ENCODE peak calls at places on chromosomes 13 and 19, in ten cellular contexts. W is CD4-positive, alpha-beta T cell; Y is brain microvascular endothelial cell; G is uterus; I is upper lobe of right lung; F is gastrocnemius medialis; B is CD8-positive, alpha-beta T cell; E is GM10248; X is mammary epithelial cell; J is adrenal gland. R is an unnamed sample.
A peak's percentile ranks its signal among the peaks of the same experiment; 100 is the strongest.

GRCh38 chr13:110485604-110486003 is 75.9 kb downstream of the RAB20 start:
- DNase-seq in Y (no peak), J (no peak), F (no peak), W (no peak), B (no peak), X (no peak), I (no peak), G (no peak), E (no peak), R (no peak)

GRCh38 chr13:94713556-94714182 is 1.3 kb upstream of the SOX21 start:
- DNase-seq in I (no peak), G (no peak), B (no peak), F (no peak), J (no peak), Y (no peak), W (no peak), E (no peak), X (no peak), R (no peak)

GRCh38 chr13:39329182-39329639 is 273.8 kb downstream of the LHFPL6 start:
- DNase-seq in E (no peak), Y (peak; percentile 51), G (no peak), W (no peak), B (no peak), X (no peak), I (no peak), F (no peak), J (no peak), R (no peak)

GRCh38 chr13:65843314-65843731 is 1386.8 kb downstream of the PCDH9 start:
- DNase-seq in Y (no peak), J (no peak), G (no peak), E (no peak), B (no peak), W (no peak), F (no peak), X (no peak), I (no peak), R (no peak)

GRCh38 chr13:24290280-24290932 is 19.0 kb upstream of the C1QTNF9 start:
- DNase-seq in X (no peak), E (no peak), I (no peak), J (no peak), F (no peak), G (no peak), W (no peak), Y (no peak), B (no peak), R (no peak)

GRCh38 chr13:112986946-112987345 is 17.9 kb downstream of the MCF2L start:
- DNase-seq in Y (no peak), W (no peak), X (no peak), F (no peak), E (no peak), J (no peak), I (no peak), B (no peak), G (no peak), R (no peak)

GRCh38 chr19:45356760-45357444 is 13.5 kb downstream of the ERCC2 start:
- DNase-seq in W (no peak), X (no peak), I (no peak), B (no peak), F (no peak), G (no peak), Y (no peak), J (no peak), E (no peak), R (no peak)

GRCh38 chr19:4322942-4323665 is 15.5 kb downstream of the STAP2 start:
- DNase-seq in F (no peak), J (peak; percentile 86), W (no peak), E (no peak), G (no peak), I (no peak), B (no peak), X (no peak), Y (no peak), R (no peak)

DNA sequence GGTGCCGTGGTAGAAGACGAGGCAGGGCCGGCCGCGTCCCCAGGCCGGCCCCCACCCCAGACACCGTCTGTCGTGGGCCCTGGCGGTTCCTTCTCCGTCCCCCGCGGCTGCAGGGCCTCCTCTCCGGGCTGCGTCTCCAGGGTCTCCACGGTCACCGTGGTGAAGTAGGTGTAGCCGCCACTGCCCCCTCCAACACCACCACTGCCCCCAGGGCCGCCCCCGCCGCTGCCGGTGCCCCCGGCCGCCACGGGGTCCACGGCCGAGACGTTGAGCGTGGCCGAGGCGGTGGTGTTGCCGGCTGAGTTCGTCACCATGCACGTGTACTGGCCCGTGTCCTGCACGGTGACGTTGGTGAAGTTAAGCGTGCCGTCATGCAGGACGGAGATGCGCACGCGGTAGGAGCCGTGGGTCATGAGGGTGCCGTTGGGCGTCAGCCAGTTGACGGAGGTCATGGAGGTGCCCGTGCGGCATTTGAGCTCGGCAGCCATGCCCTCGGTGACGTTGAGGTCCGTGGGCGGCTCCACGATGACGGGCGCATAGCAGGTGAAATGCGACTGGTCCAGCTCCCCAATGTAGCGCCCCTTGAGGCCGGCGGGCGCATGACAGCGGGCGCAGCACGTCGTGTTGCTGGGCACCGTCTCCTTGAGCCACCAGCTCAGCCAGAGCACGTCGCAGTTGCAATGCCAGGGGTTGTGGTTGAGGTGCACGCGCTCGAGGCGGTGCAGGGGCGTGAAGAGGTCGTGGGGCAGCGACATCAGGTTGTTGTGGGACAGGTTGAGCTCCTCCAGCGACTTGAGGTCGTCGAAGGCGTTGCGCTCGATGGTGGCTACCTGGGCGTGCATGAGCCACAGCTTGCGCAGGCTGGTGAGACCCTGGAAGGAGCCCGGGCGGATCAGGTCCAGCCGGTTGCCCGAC is 4.6 kb upstream of the ASPDH start:
- DNase-seq in Y (no peak), I (no peak), W (no peak), J (no peak), F (no peak), X (no peak), E (no peak), B (no peak), G (no peak), R (no peak)
- TF ChIP-seq CTCF in Y (no peak), I (no peak), W (no peak), J (no peak), F (no peak), X (peak; percentile 13), E (no peak), B (no peak), G (no peak), R (peak; percentile 0)

GRCh38 chr13:99271249-99271648 is 13.1 kb upstream of the GPR18 start:
- DNase-seq in W (no peak), Y (no peak), G (no peak), X (no peak), J (no peak), F (no peak), E (no peak), B (no peak), I (no peak), R (no peak)

GRCh38 chr13:99270503-99270902 is 12.3 kb upstream of the GPR18 start:
- DNase-seq in B (no peak), E (no peak), F (no peak), J (no peak), Y (no peak), W (no peak), I (no peak), X (no peak), G (no peak), R (no peak)

GRCh38 chr13:99268822-99269221 is 10.6 kb upstream of the GPR18 start:
- DNase-seq in W (no peak), B (no peak), Y (no peak), F (no peak), X (no peak), J (no peak), I (no peak), G (no peak), E (no peak), R (no peak)

GRCh38 chr13:99267927-99268326 is 9.7 kb upstream of the GPR18 start:
- DNase-seq in J (no peak), Y (no peak), W (no peak), F (no peak), I (no peak), B (no peak), G (no peak), X (no peak), E (no peak), R (no peak)

DNA sequence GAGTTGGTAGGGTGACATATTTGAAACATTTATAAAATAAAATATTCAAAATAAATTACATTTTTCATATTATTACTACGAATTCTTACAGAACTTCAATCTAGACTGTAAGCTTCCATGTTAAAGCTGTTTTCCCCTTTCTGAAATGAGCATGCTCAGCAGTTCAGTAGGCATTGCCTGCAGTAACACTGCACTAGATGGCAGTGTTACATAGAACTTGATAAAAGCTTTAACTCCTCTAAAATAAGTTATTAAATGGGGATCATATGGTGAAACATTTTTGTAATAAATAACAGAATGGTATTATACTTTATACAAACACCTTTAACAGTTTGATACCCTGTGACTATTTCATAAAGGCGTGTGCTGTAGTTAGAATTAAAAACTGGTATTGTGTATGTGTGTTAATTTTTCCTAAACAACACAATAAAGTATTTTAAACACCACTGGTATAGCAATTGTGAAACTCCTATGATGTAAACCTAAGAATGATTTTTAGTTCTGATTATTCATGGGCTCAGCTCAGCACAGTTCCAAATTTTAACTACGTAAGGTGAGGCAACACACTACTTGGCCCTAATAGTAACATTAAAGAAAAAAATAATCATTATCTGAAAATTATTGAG is 11.6 kb upstream of the GPR18 start:
- DNase-seq in E (peak; percentile 37), W (no peak), X (peak; percentile 35), I (no peak), Y (peak; percentile 47), J (peak; percentile 35), G (no peak), F (no peak), B (no peak), R (peak; percentile 26)
- TF ChIP-seq CTCF in E (peak; percentile 79), W (peak; percentile 94), X (peak; percentile 70), I (peak; percentile 71), Y (peak; percentile 75), J (peak; percentile 79), G (peak; percentile 52), F (peak; percentile 39), B (peak; percentile 91), R (peak; percentile 87)

GRCh38 chr13:52399708-52400107 is 6.3 kb downstream of the THSD1 start:
- DNase-seq in G (no peak), J (no peak), W (no peak), F (no peak), X (no peak), I (no peak), Y (no peak), B (no peak), E (no peak), R (no peak)
- TF ChIP-seq CTCF in G (no peak), J (no peak), W (no peak), F (no peak), X (peak; percentile 41), I (peak; percentile 7), Y (peak; percentile 28), B (no peak), E (no peak), R (no peak)

GRCh38 chr19:55603581-55604292 is 1.7 kb upstream of the ZNF865 start:
- DNase-seq in G (no peak), E (no peak), W (no peak), J (no peak), Y (no peak), F (no peak), I (no peak), X (no peak), B (no peak), R (no peak)

GRCh38 chr19:55606817-55607216 is 1.4 kb downstream of the ZNF865 start:
- DNase-seq in E (no peak), W (no peak), G (no peak), B (no peak), X (no peak), I (no peak), J (no peak), Y (no peak), F (no peak), R (no peak)

GRCh38 chr19:55606471-55606787 is 982 bp downstream of the ZNF865 start:
- DNase-seq in F (no peak), B (no peak), X (no peak), E (no peak), I (no peak), G (no peak), J (no peak), Y (no peak), W (no peak), R (no peak)

GRCh38 chr19:55605207-55605636 is 225 bp upstream of the ZNF865 start:
- DNase-seq in B (peak; percentile 94), X (peak; percentile 95), J (peak; percentile 98), F (peak; percentile 96), E (peak; percentile 96), G (peak; percentile 98), I (peak; percentile 99), W (peak; percentile 99), Y (peak; percentile 98), R (peak; percentile 98)

GRCh38 chr19:55605637-55606470 is at the start of gene ZNF865:
- DNase-seq in E (peak; percentile 77), X (peak; percentile 84), G (peak; percentile 69), F (peak; percentile 73), W (peak; percentile 54), I (peak; percentile 86), J (peak; percentile 83), B (peak; percentile 57), Y (peak; percentile 81), R (peak; percentile 83)
- TF ChIP-seq CTCF in E (peak; percentile 83), X (peak; percentile 88), G (peak; percentile 54), F (peak; percentile 43), W (peak; percentile 73), I (peak; percentile 70), J (peak; percentile 76), B (peak; percentile 82), Y (peak; percentile 93), R (peak; percentile 84)